ENCODE peak calls at places on chromosomes 7 and 10, in nine cellular contexts. F, T, D, M, V, N, X, K and G are unnamed samples.

GRCh38 chr7:27190284-27190748 is 5.3 kb upstream of the HOXA11 start:
- DNase-seq in M (no peak), D (no peak), N (no peak), K (no peak), X (no peak), F (peak), V (no peak), T (no peak), G (no peak)

GRCh38 chr10:112137381-112137987 is 46.1 kb downstream of the GPAM start:
- DNase-seq in N (peak), X (peak), D (peak), K (peak), F (peak), V (peak), M (peak), T (peak), G (peak)

GRCh38 chr7:30894866-30895408 is 16.7 kb upstream of the AQP1 start:
- DNase-seq in M (no peak), K (no peak), T (no peak), N (no peak), F (no peak), X (no peak), D (no peak), V (peak), G (no peak)

GRCh38 chr10:24382596-24382978 is 173.6 kb downstream of the KIAA1217 start:
- DNase-seq in D (no peak), M (no peak), K (no peak), X (no peak), N (no peak), T (no peak), V (no peak), F (no peak), G (no peak)

GRCh38 chr10:97861351-97861750 is 11.7 kb downstream of the GOLGA7B start:
- DNase-seq in X (peak), M (peak), V (no peak), K (no peak), D (no peak), T (peak), F (no peak), N (no peak), G (no peak)

GRCh38 chr10:3693031-3693714 is 91.8 kb downstream of the KLF6 start:
- DNase-seq in V (peak), D (no peak), K (no peak), F (no peak), M (no peak), N (no peak), X (no peak), T (no peak), G (no peak)

GRCh38 chr7:137828456-137828855 is 18.3 kb downstream of the DGKI start:
- DNase-seq in N (no peak), T (no peak), X (no peak), D (no peak), V (no peak), M (no peak), F (no peak), K (no peak), G (no peak)

GRCh38 chr10:996031-996430 is 7.8 kb downstream of the GTPBP4 start:
- DNase-seq in D (no peak), V (no peak), F (no peak), N (no peak), T (no peak), X (no peak), M (no peak), K (no peak), G (no peak)

GRCh38 chr7:143008007-143008901 is 18.7 kb downstream of the OR9A2 start:
- DNase-seq in T (peak), N (peak), V (peak), K (peak), M (peak), D (peak), F (peak), X (peak), G (peak)

GRCh38 chr10:121648078-121648477 is 49.8 kb upstream of the FGFR2 start:
- DNase-seq in K (no peak), T (no peak), D (no peak), V (no peak), X (no peak), F (no peak), N (no peak), M (no peak), G (peak)

GRCh38 chr10:119370972-119371703 is 163.8 kb downstream of the GRK5 start:
- DNase-seq in F (no peak), V (no peak), N (peak), X (no peak), T (no peak), M (peak), D (no peak), K (no peak), G (no peak)

GRCh38 chr7:69652947-69653701 is 54.8 kb downstream of the AUTS2 start:
- DNase-seq in N (no peak), D (no peak), T (no peak), V (no peak), M (no peak), K (no peak), X (no peak), F (no peak), G (no peak)

GRCh38 chr10:71623098-71623985 is 96.2 kb downstream of the C10orf105 start:
- DNase-seq in N (no peak), M (peak), K (no peak), T (no peak), V (peak), D (no peak), F (peak), X (peak), G (no peak)

GRCh38 chr10:115948415-115948814 is 324.6 kb downstream of the GFRA1 start:
- DNase-seq in V (peak), N (no peak), T (no peak), D (no peak), M (peak), K (no peak), F (no peak), X (peak), G (no peak)

GRCh38 chr10:24814568-24815313 is 91.1 kb upstream of the ARHGAP21 start:
- DNase-seq in N (no peak), T (no peak), M (peak), D (no peak), K (no peak), X (no peak), F (no peak), V (no peak), G (no peak)

GRCh38 chr7:107564553-107565298 is 955 bp downstream of the DUS4L start:
- DNase-seq in K (no peak), D (no peak), N (peak), T (peak), V (peak), F (no peak), X (no peak), M (peak), G (no peak)

GRCh38 chr7:1537631-1538412 is 7.3 kb downstream of the MAFK start:
- DNase-seq in M (peak), X (peak), F (peak), T (no peak), D (peak), N (peak), V (peak), K (peak), G (peak)

GRCh38 chr7:80665526-80665925 is 27.1 kb downstream of the CD36 start:
- DNase-seq in K (no peak), V (no peak), M (no peak), N (no peak), D (no peak), X (no peak), T (no peak), F (no peak), G (no peak)

GRCh38 chr10:118041316-118041715 is 5.4 kb downstream of the RAB11FIP2 start:
- DNase-seq in K (no peak), X (no peak), M (peak), N (no peak), F (no peak), T (no peak), V (no peak), D (no peak), G (no peak)

GRCh38 chr10:6695519-6695918 is 115.4 kb upstream of the PRKCQ start:
- DNase-seq in T (no peak), F (no peak), D (no peak), N (no peak), V (no peak), K (no peak), X (no peak), M (no peak), G (no peak)

GRCh38 chr7:22934023-22934422 is 79.9 kb downstream of the HYCC1 start:
- DNase-seq in D (no peak), F (no peak), N (no peak), V (peak), T (no peak), X (no peak), M (no peak), K (no peak), G (no peak)

GRCh38 chr7:150396426-150397375 is 17.6 kb downstream of the ZNF775 start:
- DNase-seq in M (no peak), T (no peak), D (peak), X (no peak), V (no peak), N (no peak), F (no peak), K (no peak), G (no peak)

GRCh38 chr10:88318803-88319202 is 264.3 kb downstream of the RNLS start:
- DNase-seq in X (no peak), N (no peak), M (no peak), D (no peak), V (peak), F (no peak), K (no peak), T (no peak), G (no peak)

GRCh38 chr7:50712527-50713356 is 70.0 kb downstream of the GRB10 start:
- DNase-seq in N (no peak), X (no peak), V (no peak), T (no peak), K (no peak), F (no peak), D (no peak), M (no peak), G (no peak)

GRCh38 chr7:1058821-1059199 is 14.5 kb downstream of the GPR146 start:
- DNase-seq in M (peak), V (no peak), N (peak), T (no peak), X (no peak), D (no peak), F (peak), K (no peak), G (no peak)

GRCh38 chr10:101385866-101386658 is 32.1 kb downstream of the BTRC start:
- DNase-seq in X (peak), V (no peak), K (no peak), D (no peak), F (no peak), M (no peak), T (no peak), N (no peak), G (no peak)

GRCh38 chr10:75475470-75476182 is 44.2 kb downstream of the LRMDA start:
- DNase-seq in T (no peak), F (no peak), K (no peak), N (no peak), M (no peak), X (no peak), D (no peak), V (peak), G (no peak)

GRCh38 chr7:51315393-51316261 is 982 bp downstream of the COBL start:
- DNase-seq in V (peak), M (no peak), N (no peak), D (no peak), F (peak), T (no peak), K (peak), X (peak), G (peak)

GRCh38 chr7:94240902-94241301 is 153.8 kb upstream of the COL1A2 start:
- DNase-seq in X (no peak), F (no peak), K (no peak), D (no peak), M (peak), V (no peak), T (no peak), N (no peak), G (no peak)

GRCh38 chr10:49655099-49655498 is 24.4 kb upstream of the C10orf53 start:
- DNase-seq in X (no peak), V (no peak), N (no peak), D (no peak), F (no peak), K (no peak), M (no peak), T (no peak), G (no peak)

GRCh38 chr10:124497196-124497990 is 35.8 kb downstream of the LHPP start:
- DNase-seq in T (no peak), V (no peak), D (no peak), M (no peak), F (no peak), N (no peak), X (peak), K (no peak), G (no peak)

GRCh38 chr7:155418941-155419755 is 38.8 kb upstream of the EN2 start:
- DNase-seq in T (no peak), X (peak), F (no peak), K (no peak), D (no peak), V (no peak), M (no peak), N (no peak), G (no peak)

GRCh38 chr10:6065406-6065805 is 3.2 kb upstream of the IL2RA start:
- DNase-seq in X (no peak), F (no peak), N (no peak), M (no peak), K (no peak), V (no peak), D (no peak), T (no peak), G (no peak)

GRCh38 chr7:114818501-114818900 is 103.4 kb upstream of the MDFIC start:
- DNase-seq in F (no peak), D (no peak), K (no peak), T (peak), V (no peak), M (peak), X (no peak), N (no peak), G (no peak)

GRCh38 chr10:125011171-125011925 is 69.4 kb downstream of the ZRANB1 start:
- DNase-seq in X (no peak), N (no peak), K (peak), F (no peak), D (no peak), V (no peak), T (no peak), M (no peak), G (no peak)

GRCh38 chr7:85185355-85186082 is 1.3 kb downstream of the SEMA3D start:
- DNase-seq in M (peak), T (no peak), D (no peak), N (no peak), F (peak), X (no peak), K (peak), V (peak), G (no peak)